ENCODE peak calls at places on chromosomes 2 and 18, in eight cellular contexts. O is psoas muscle, T is neural progenitor cell, X is right atrium auricular region, A is HL-60, Z is dorsolateral prefrontal cortex, E is fibroblast of lung, G is cardiac muscle cell. C is an unnamed sample.

GRCh38 chr2:223416826-223417610 is 185.1 kb downstream of the SCG2 start:
- DNase-seq in O (no peak), T (no peak), X (peak), A (no peak), Z (no peak), E (no peak), G (peak), C (peak)

GRCh38 chr2:170571612-170572011 is 143.5 kb upstream of the SP5 start:
- DNase-seq in O (no peak), T (no peak), X (no peak), A (no peak), Z (no peak), E (no peak), G (no peak), C (no peak)

GRCh38 chr2:23692901-23693605 is 233.9 kb downstream of the ATAD2B start:
- DNase-seq in O (no peak), T (no peak), X (no peak), A (no peak), Z (no peak), E (no peak), G (no peak), C (no peak)

GRCh38 chr2:187409682-187410081 is 38.4 kb downstream of the CALCRL start:
- DNase-seq in O (no peak), T (no peak), X (no peak), A (no peak), Z (no peak), E (no peak), G (no peak), C (no peak)

GRCh38 chr2:25851740-25852503 is 26.4 kb downstream of the ASXL2 start:
- DNase-seq in O (no peak), T (peak), X (no peak), A (peak), Z (no peak), E (peak), G (peak), C (no peak)

GRCh38 chr2:169107645-169108044 is 38.3 kb downstream of the DHRS9 start:
- DNase-seq in O (no peak), T (no peak), X (no peak), A (peak), Z (no peak), E (no peak), G (peak), C (no peak)

GRCh38 chr2:127085260-127085666 is 21.7 kb downstream of the BIN1 start:
- DNase-seq in O (peak), T (peak), X (no peak), A (peak), Z (no peak), E (no peak), G (peak), C (no peak)

GRCh38 chr2:27737676-27738348 is 33.7 kb upstream of the MRPL33 start:
- DNase-seq in O (peak), T (no peak), X (no peak), A (no peak), Z (peak), E (peak), G (peak), C (no peak)

GRCh38 chr2:173271825-173272224 is 82.8 kb upstream of the CDCA7 start:
- DNase-seq in O (no peak), T (peak), X (no peak), A (no peak), Z (no peak), E (no peak), G (peak), C (no peak)

GRCh38 chr18:21741511-21742322 is 1.1 kb downstream of the MIB1 start:
- DNase-seq in O (peak), T (no peak), X (no peak), A (peak), Z (no peak), E (peak), G (no peak), C (peak)
- TF ChIP-seq CTCF in O (no peak), T (no peak), X (no peak), A (no peak), Z (no peak), E (no peak), G (no peak), C (no peak)

GRCh38 chr2:102344397-102344796 is 11.2 kb upstream of the IL18R1 start:
- DNase-seq in O (no peak), T (no peak), X (no peak), A (no peak), Z (no peak), E (no peak), G (peak), C (no peak)
- H3K27ac ChIP-seq in O (no peak), T (no peak), X (no peak), A (no peak), Z (no peak), E (no peak), G (no peak), C (no peak)

DNA sequence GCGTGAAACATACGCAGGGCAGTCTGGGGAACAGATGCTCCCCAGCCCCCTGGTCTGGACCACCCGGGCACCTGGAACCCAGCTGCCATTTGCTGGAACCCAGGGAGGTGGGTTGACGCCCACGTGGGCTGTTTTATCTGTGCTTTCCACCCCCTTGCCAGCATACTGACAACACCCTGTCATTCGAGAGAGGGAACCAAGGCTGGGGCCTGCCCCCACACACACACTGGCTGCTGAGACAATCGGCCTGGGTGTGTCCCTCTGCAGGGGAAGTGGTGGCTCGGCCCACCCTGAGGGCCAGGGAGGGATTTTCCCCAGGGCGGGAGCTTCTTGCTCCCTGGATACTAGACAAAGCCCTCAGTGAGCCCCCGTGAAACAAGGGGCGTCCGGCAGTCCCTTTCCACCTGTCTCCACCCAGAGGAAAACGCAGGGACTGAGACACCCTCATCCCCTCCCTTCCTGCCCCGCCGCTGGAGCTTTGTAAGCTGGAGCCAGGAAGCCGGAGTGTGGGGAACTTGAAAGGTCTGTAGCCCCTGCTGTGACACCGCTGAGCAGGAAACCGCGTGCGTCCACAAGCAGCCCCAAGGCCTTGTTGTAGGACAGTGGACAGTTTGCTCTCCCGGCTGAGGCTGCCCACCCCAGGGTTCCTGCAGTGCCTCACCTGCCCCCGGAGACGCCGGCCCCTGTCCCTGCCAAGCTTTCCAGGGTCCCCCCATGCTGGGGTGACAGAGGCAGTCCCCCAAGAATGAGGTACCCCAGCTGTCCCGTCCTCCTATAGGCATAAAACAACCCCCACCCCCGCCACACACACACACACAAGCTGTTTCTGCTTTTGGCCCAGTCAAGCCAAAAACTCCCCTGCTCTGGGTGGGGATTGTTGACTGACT is 14.1 kb upstream of the KLF11 start:
- DNase-seq in O (peak), T (peak), X (peak), A (peak), Z (no peak), E (no peak), G (no peak), C (no peak)
- TF ChIP-seq CTCF in O (no peak), T (no peak), X (no peak), A (no peak), Z (no peak), E (no peak), G (no peak), C (no peak)

DNA sequence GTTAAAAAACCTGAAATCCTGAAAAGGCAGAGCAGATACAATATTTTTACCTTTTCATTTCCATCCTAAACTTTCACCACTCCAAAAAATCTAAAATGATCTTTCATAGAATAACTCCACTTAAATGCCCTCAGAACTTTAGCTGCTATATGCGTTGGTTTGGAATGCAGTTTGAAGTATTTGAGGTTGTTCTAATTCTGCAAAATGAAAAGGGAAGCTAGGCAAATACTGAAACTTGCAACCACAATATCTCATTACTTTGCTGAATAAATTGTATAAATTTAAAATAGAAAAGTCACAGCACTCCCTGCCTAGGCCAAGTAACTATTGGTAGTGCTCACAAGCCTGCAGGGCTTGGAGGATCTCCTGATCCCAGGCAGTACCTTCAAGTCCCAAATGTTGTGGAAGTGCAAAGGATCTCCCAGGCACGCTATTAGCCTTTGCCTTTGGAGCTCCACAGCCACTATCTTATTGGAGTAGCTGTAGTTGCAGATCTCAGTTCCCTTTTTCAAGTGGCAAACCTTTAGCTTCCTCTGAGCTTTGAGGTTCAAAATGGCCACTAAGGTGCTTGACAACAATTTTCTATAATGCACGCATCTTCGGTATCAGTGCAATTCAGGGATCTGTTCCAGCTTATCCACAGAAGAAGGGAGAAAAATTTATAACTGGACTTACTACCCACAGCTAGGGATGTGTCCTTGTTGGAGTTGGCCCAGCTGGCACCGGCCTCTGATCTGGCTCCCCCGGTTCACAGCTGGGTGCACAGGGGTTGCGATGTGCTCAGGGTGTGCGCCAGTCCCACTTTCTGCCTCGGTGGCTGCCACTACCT is 43.4 kb upstream of the ANKRD62 start:
- DNase-seq in O (no peak), T (no peak), X (peak), A (peak), Z (no peak), E (no peak), G (no peak), C (no peak)
- H3K27ac ChIP-seq in O (no peak), T (no peak), X (no peak), A (peak), Z (no peak), E (no peak), G (no peak), C (no peak)

C was measured in testis.